ENCODE peak calls at places on chromosomes 16 and 17, in nine cellular contexts. F is cardiac muscle cell; Z is neural progenitor cell; L is effector memory CD4-positive, alpha-beta T cell; P is PC-9; G is PC-3; V is CD4-positive, alpha-beta memory T cell; J is fibroblast of lung; X is GM23248. R is an unnamed sample. For H3K36me3 and H3K9me3, the result is how much of the 10 kb centered on the place peaks cover.

GRCh38 chr17:2462481-2462880 is 49.2 kb downstream of the METTL16 start:
- DNase-seq in F (no peak), Z (no peak), L (no peak), P (no peak), G (no peak), V (no peak), J (no peak), X (no peak), R (no peak)

GRCh38 chr16:22424161-22424937 is 49.9 kb upstream of the CDR2 start:
- DNase-seq in F (no peak), Z (no peak), L (no peak), P (no peak), G (no peak), V (no peak), J (peak), X (peak), R (no peak)

GRCh38 chr16:75501359-75501758 is 6.1 kb upstream of the CHST6 start:
- DNase-seq in F (no peak), Z (no peak), L (no peak), P (no peak), G (no peak), V (no peak), J (no peak), X (no peak), R (no peak)

GRCh38 chr17:2421315-2422147 is 20.7 kb upstream of the MNT start:
- DNase-seq in F (no peak), Z (peak), L (no peak), P (no peak), G (no peak), V (no peak), J (peak), X (no peak), R (no peak)

GRCh38 chr17:72614871-72615626 is 477.4 kb downstream of the SLC39A11 start:
- DNase-seq in F (peak), Z (peak), L (no peak), P (no peak), G (peak), V (no peak), J (peak), X (no peak), R (no peak)

GRCh38 chr17:17730250-17730935 is 49.1 kb downstream of the RAI1 start:
- DNase-seq in F (no peak), Z (no peak), L (no peak), P (no peak), G (no peak), V (no peak), J (no peak), X (no peak), R (no peak)

GRCh38 chr17:63039899-63040602 is 74.0 kb downstream of the TANC2 start:
- DNase-seq in F (no peak), Z (no peak), L (no peak), P (no peak), G (peak), V (no peak), J (peak), X (peak), R (no peak)

GRCh38 chr17:19590912-19591551 is 57.4 kb downstream of the SLC47A1 start:
- DNase-seq in F (no peak), Z (peak), L (no peak), P (no peak), G (no peak), V (no peak), J (no peak), X (no peak), R (no peak)

GRCh38 chr16:27426423-27427408 is 24.7 kb downstream of the IL21R start:
- DNase-seq in F (no peak), Z (no peak), L (peak), P (peak), G (peak), V (peak), J (peak), X (peak), R (peak)

GRCh38 chr17:20280051-20280450 is 187.3 kb downstream of the LGALS9B start:
- DNase-seq in F (no peak), Z (no peak), L (no peak), P (no peak), G (no peak), V (no peak), J (no peak), X (no peak), R (no peak)

GRCh38 chr16:84067640-84068039 is 25.0 kb upstream of the SLC38A8 start:
- DNase-seq in F (no peak), Z (no peak), L (no peak), P (no peak), G (no peak), V (no peak), J (no peak), X (no peak), R (no peak)
- H3K36me3 ChIP-seq in F (half or more), Z (under half), L (half or more), P (under half), G (under half), V (half or more), J (under half), X (half or more), R (half or more)

DNA sequence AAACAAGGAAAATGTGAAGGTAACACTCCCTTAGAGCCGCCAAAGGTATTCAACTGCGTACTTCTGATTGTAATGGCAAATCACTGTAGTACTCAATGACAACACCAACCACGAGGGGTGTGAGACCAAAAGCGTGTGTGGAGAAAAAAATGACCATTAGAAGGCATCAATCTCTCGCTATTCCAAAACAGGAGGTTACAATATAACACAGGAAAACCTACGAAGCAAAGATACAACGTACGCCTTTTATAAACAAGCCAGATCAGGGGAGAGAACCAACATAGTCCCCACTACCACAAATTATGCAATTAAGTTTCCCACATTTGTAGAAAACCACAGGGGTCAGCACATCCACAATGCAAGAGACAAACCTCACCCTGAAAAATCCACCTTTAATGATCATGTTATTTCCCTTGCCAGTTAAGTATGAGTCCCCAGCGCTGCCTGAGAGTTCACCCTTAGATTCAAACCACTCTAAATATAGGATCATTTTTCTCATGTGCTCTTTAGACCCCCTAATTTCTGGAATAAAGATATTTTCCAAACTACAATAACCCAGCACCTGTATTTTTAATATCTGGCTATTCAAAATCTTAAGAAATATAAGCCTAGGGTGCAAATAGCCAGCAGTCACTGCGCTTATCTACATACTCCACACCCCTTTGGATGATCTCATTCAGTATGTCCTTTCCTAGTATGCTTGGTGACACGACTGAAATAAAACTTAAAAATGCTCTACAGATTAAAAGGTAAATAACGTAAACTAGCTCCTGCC is 12.4 kb downstream of the TEX14 start:
- DNase-seq in F (no peak), Z (no peak), L (no peak), P (peak), G (peak), V (no peak), J (peak), X (no peak), R (peak)
- H3K9me3 ChIP-seq in F (under half), Z (under half), L (under half), P (under half), G (under half), V (under half), J (under half), X (under half), R (under half)

GRCh38 chr16:4660454-4661007 is 32.8 kb upstream of the NUDT16L1 start:
- DNase-seq in F (peak), Z (no peak), L (peak), P (no peak), G (no peak), V (peak), J (peak), X (peak), R (no peak)
- H3K36me3 ChIP-seq in F (under half), Z (under half), L (under half), P (under half), G (under half), V (under half), J (under half), X (under half), R (half or more)

DNA sequence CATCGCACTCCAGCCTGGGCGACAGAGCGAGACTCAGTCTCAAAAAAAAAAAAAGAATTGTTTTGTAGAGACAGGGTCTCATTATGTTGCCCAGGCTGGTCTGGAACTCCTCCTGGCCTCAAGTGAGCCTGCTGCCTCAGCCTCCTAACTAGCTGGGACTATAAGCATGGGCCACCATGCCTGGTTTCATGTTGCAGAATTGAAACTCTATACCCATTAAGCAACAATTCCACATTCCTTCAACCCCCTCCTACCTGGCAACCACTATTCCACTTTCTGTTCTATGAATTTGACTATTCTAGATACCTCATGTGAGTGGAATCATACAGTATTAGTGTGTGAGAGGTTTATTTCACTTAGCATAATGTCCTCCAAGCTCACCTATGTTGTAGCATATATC is 24.5 kb downstream of the RNF135 start:
- DNase-seq in F (no peak), Z (no peak), L (no peak), P (peak), G (peak), V (no peak), J (no peak), X (no peak), R (no peak)
- H3K9me3 ChIP-seq in F (under half), Z (under half), L (under half), P (under half), G (under half), V (under half), J (under half), X (under half), R (under half)

R was measured in NT2/D1.